ENCODE peak calls at places on chromosomes 4 and X, in six cellular contexts. N, W, M, G, A and F are unnamed samples.

GRCh38 chrX:95063554-95063953 is 1389.5 kb downstream of the FAM133A start:
- DNase-seq in N (no peak), W (no peak), M (peak), G (no peak), A (no peak), F (no peak)

GRCh38 chr4:6228158-6229067 is 28.1 kb upstream of the JAKMIP1 start:
- DNase-seq in N (no peak), W (peak), M (no peak), G (no peak), A (no peak), F (no peak)

GRCh38 chr4:174828845-174829701 is at the start of gene GLRA3:
- DNase-seq in N (peak), W (peak), M (peak), G (no peak), A (no peak), F (no peak)

GRCh38 chrX:35919536-35920309 is at the start of gene CFAP47:
- DNase-seq in N (no peak), W (peak), M (no peak), G (no peak), A (no peak), F (no peak)

GRCh38 chr4:6128221-6128871 is 72.0 kb downstream of the JAKMIP1 start:
- DNase-seq in N (no peak), W (no peak), M (no peak), G (no peak), A (no peak), F (no peak)

GRCh38 chrX:150696264-150696789 is 3.1 kb downstream of the MTMR1 start:
- DNase-seq in N (no peak), W (no peak), M (no peak), G (no peak), A (peak), F (no peak)

GRCh38 chr4:179624768-179625181 is 2182.5 kb upstream of the AGA start:
- DNase-seq in N (no peak), W (no peak), M (no peak), G (no peak), A (no peak), F (no peak)

GRCh38 chr4:27018076-27018475 is 157.4 kb downstream of the STIM2 start:
- DNase-seq in N (no peak), W (no peak), M (no peak), G (no peak), A (no peak), F (no peak)

GRCh38 chrX:46268429-46268828 is 276.8 kb downstream of the ZNF674 start:
- DNase-seq in N (no peak), W (no peak), M (no peak), G (no peak), A (no peak), F (no peak)

GRCh38 chr4:1952719-1953118 is 56.1 kb downstream of the NELFA start:
- DNase-seq in N (no peak), W (no peak), M (no peak), G (no peak), A (no peak), F (no peak)

GRCh38 chr4:166044871-166045270 is 171.8 kb downstream of the TLL1 start:
- DNase-seq in N (no peak), W (no peak), M (no peak), G (no peak), A (no peak), F (no peak)

GRCh38 chr4:170226288-170226687 is 136.5 kb upstream of the AADAT start:
- DNase-seq in N (no peak), W (no peak), M (no peak), G (no peak), A (no peak), F (no peak)

GRCh38 chr4:948101-948935 is 16.1 kb downstream of the TMEM175 start:
- DNase-seq in N (no peak), W (no peak), M (no peak), G (no peak), A (no peak), F (no peak)

GRCh38 chrX:97416461-97416860 is 532.8 kb downstream of the RPA4 start:
- DNase-seq in N (no peak), W (no peak), M (no peak), G (no peak), A (no peak), F (no peak)

GRCh38 chr4:25081866-25082471 is 51.2 kb upstream of the LGI2 start:
- DNase-seq in N (no peak), W (no peak), M (no peak), G (no peak), A (no peak), F (no peak)

GRCh38 chr4:98516042-98516440 is 142.4 kb downstream of the TSPAN5 start:
- DNase-seq in N (peak), W (no peak), M (peak), G (no peak), A (no peak), F (no peak)

GRCh38 chr4:25879991-25880641 is 17.3 kb upstream of the SEL1L3 start:
- DNase-seq in N (no peak), W (no peak), M (no peak), G (no peak), A (no peak), F (no peak)

GRCh38 chr4:185582651-185583400 is 47.5 kb upstream of the PDLIM3 start:
- DNase-seq in N (no peak), W (peak), M (no peak), G (no peak), A (no peak), F (no peak)

GRCh38 chr4:75708218-75708691 is 16.1 kb upstream of the USO1 start:
- DNase-seq in N (no peak), W (no peak), M (no peak), G (peak), A (peak), F (no peak)

GRCh38 chr4:112327950-112328349 is 30.8 kb downstream of the ALPK1 start:
- DNase-seq in N (peak), W (no peak), M (peak), G (no peak), A (peak), F (no peak)

GRCh38 chr4:158681630-158682029 is 9.5 kb downstream of the ETFDH start:
- DNase-seq in N (no peak), W (no peak), M (no peak), G (no peak), A (no peak), F (no peak)

GRCh38 chrX:102345916-102346315 is 93.9 kb downstream of the NXF2B start:
- DNase-seq in N (no peak), W (peak), M (peak), G (peak), A (no peak), F (no peak)

GRCh38 chr4:44438687-44439086 is 9.9 kb downstream of the KCTD8 start:
- DNase-seq in N (no peak), W (no peak), M (no peak), G (no peak), A (no peak), F (no peak)

GRCh38 chr4:158010346-158010745 is 162.5 kb downstream of the GASK1B start:
- DNase-seq in N (no peak), W (no peak), M (no peak), G (no peak), A (no peak), F (no peak)

GRCh38 chrX:3191821-3192220 is 150.6 kb downstream of the ARSF start:
- DNase-seq in N (no peak), W (no peak), M (peak), G (no peak), A (no peak), F (no peak)

GRCh38 chrX:103861200-103861599 is 29.1 kb upstream of the RAB9B start:
- DNase-seq in N (no peak), W (no peak), M (no peak), G (no peak), A (no peak), F (no peak)

GRCh38 chrX:45267007-45267406 is 66.3 kb upstream of the DIPK2B start:
- DNase-seq in N (no peak), W (no peak), M (no peak), G (no peak), A (no peak), F (no peak)